ENCODE peak calls at places on chromosomes 1 and 21, in four cellular contexts. One of them, this sample, is unnamed.

GRCh38 chr1:87435484-87435883 is 106.8 kb downstream of the LMO4 start:
- DNase-seq in HL-60: no peak
- DNase-seq in K562: peak
- DNase-seq in GM12878: peak
- DNase-seq in this sample: no peak

GRCh38 chr1:37509181-37509580 is 5.4 kb downstream of the MEAF6 start:
- DNase-seq in HL-60: peak
- DNase-seq in K562: peak
- DNase-seq in GM12878: no peak
- DNase-seq in this sample: no peak

GRCh38 chr1:80633947-80634710 is 1166.6 kb upstream of the ADGRL2 start:
- DNase-seq in HL-60: no peak
- DNase-seq in K562: no peak
- DNase-seq in GM12878: no peak
- DNase-seq in this sample: no peak

GRCh38 chr1:7941437-7941793 is 776 bp upstream of the TNFRSF9 start:
- DNase-seq in HL-60: no peak
- DNase-seq in K562: peak
- DNase-seq in GM12878: no peak
- DNase-seq in this sample: no peak

GRCh38 chr21:30831194-30831765 is 1.7 kb upstream of the KRTAP7-1 start:
- DNase-seq in HL-60: peak
- DNase-seq in K562: peak
- DNase-seq in GM12878: no peak
- DNase-seq in this sample: no peak

GRCh38 chr1:31703431-31704260 is at the start of gene COL16A1:
- DNase-seq in HL-60: no peak
- DNase-seq in K562: no peak
- DNase-seq in GM12878: no peak
- DNase-seq in this sample: no peak

GRCh38 chr1:36359383-36359782 is 26.3 kb downstream of the STK40 start:
- DNase-seq in HL-60: no peak
- DNase-seq in K562: no peak
- DNase-seq in GM12878: no peak
- DNase-seq in this sample: no peak

GRCh38 chr1:46545784-46546183 is 5.7 kb downstream of the KNCN start:
- DNase-seq in HL-60: peak
- DNase-seq in K562: peak
- DNase-seq in GM12878: no peak
- DNase-seq in this sample: no peak

GRCh38 chr1:96464159-96464558 is 257.4 kb upstream of the PTBP2 start:
- DNase-seq in HL-60: no peak
- DNase-seq in K562: no peak
- DNase-seq in GM12878: no peak
- DNase-seq in this sample: no peak

GRCh38 chr1:224591326-224591725 is 24.8 kb upstream of the CNIH3 start:
- DNase-seq in HL-60: no peak
- DNase-seq in K562: no peak
- DNase-seq in GM12878: no peak
- DNase-seq in this sample: no peak

GRCh38 chr1:244755673-244756072 is 79.8 kb upstream of the COX20 start:
- DNase-seq in HL-60: no peak
- DNase-seq in K562: no peak
- DNase-seq in GM12878: no peak
- DNase-seq in this sample: no peak

GRCh38 chr1:41690331-41690730 is 205.8 kb upstream of the EDN2 start:
- DNase-seq in HL-60: no peak
- DNase-seq in K562: no peak
- DNase-seq in GM12878: no peak
- DNase-seq in this sample: no peak

GRCh38 chr1:79079770-79080169 is 73.2 kb upstream of the ADGRL4 start:
- DNase-seq in HL-60: no peak
- DNase-seq in K562: no peak
- DNase-seq in GM12878: no peak
- DNase-seq in this sample: no peak

GRCh38 chr1:53073899-53074311 is 11.9 kb downstream of the PODN start:
- DNase-seq in HL-60: no peak
- DNase-seq in K562: no peak
- DNase-seq in GM12878: no peak
- DNase-seq in this sample: no peak

GRCh38 chr1:53393325-53393792 is 65.5 kb upstream of the LRP8 start:
- DNase-seq in HL-60: peak
- DNase-seq in K562: peak
- DNase-seq in GM12878: no peak
- DNase-seq in this sample: peak

GRCh38 chr21:16420086-16420724 is 690.4 kb downstream of the USP25 start:
- DNase-seq in HL-60: no peak
- DNase-seq in K562: no peak
- DNase-seq in GM12878: no peak
- DNase-seq in this sample: no peak

GRCh38 chr1:59015708-59016107 is 231.9 kb upstream of the JUN start:
- DNase-seq in HL-60: no peak
- DNase-seq in K562: no peak
- DNase-seq in GM12878: no peak
- DNase-seq in this sample: no peak

GRCh38 chr1:119626841-119627240 is 21.2 kb downstream of the ZNF697 start:
- DNase-seq in HL-60: no peak
- DNase-seq in K562: no peak
- DNase-seq in GM12878: no peak
- DNase-seq in this sample: no peak

GRCh38 chr1:184473176-184473966 is 86.5 kb downstream of the C1orf21 start:
- DNase-seq in HL-60: no peak
- DNase-seq in K562: no peak
- DNase-seq in GM12878: no peak
- DNase-seq in this sample: no peak

GRCh38 chr21:44972821-44973220 is 33.0 kb downstream of the SLX9 start:
- DNase-seq in HL-60: no peak
- DNase-seq in K562: peak
- DNase-seq in GM12878: no peak
- DNase-seq in this sample: no peak

GRCh38 chr1:206456577-206457375 is 13.5 kb upstream of the IKBKE start:
- DNase-seq in HL-60: no peak
- DNase-seq in K562: no peak
- DNase-seq in GM12878: no peak
- DNase-seq in this sample: no peak

GRCh38 chr1:114750780-114751179 is 7.0 kb downstream of the CSDE1 start:
- DNase-seq in HL-60: no peak
- DNase-seq in K562: no peak
- DNase-seq in GM12878: no peak
- DNase-seq in this sample: no peak

GRCh38 chr1:179812501-179813292 is 64.9 kb downstream of the TOR1AIP2 start:
- DNase-seq in HL-60: no peak
- DNase-seq in K562: no peak
- DNase-seq in GM12878: no peak
- DNase-seq in this sample: no peak

GRCh38 chr1:76950306-76950705 is 83.0 kb downstream of the ST6GALNAC5 start:
- DNase-seq in HL-60: no peak
- DNase-seq in K562: no peak
- DNase-seq in GM12878: no peak
- DNase-seq in this sample: no peak

GRCh38 chr21:33682992-33683627 is 40.8 kb downstream of the ITSN1 start:
- DNase-seq in HL-60: no peak
- DNase-seq in K562: peak
- DNase-seq in GM12878: no peak
- DNase-seq in this sample: no peak

GRCh38 chr1:235074335-235075120 is 54.1 kb downstream of the TOMM20 start:
- DNase-seq in HL-60: no peak
- DNase-seq in K562: peak
- DNase-seq in GM12878: no peak
- DNase-seq in this sample: no peak

GRCh38 chr1:194658090-194658439 is 1471.7 kb upstream of the B3GALT2 start:
- DNase-seq in HL-60: no peak
- DNase-seq in K562: peak
- DNase-seq in GM12878: no peak
- DNase-seq in this sample: no peak

GRCh38 chr21:46171585-46171984 is 12.7 kb downstream of the SPATC1L start:
- DNase-seq in HL-60: no peak
- DNase-seq in K562: no peak
- DNase-seq in GM12878: no peak
- DNase-seq in this sample: no peak

GRCh38 chr1:161198877-161199431 is at the start of gene ADAMTS4:
- DNase-seq in HL-60: no peak
- DNase-seq in K562: peak
- DNase-seq in GM12878: no peak
- DNase-seq in this sample: no peak

GRCh38 chr1:161198206-161198876 is 513 bp downstream of the ADAMTS4 start:
- DNase-seq in HL-60: no peak
- DNase-seq in K562: peak
- DNase-seq in GM12878: no peak
- DNase-seq in this sample: no peak

GRCh38 chr1:161196111-161196510 is 2.7 kb downstream of the ADAMTS4 start:
- DNase-seq in HL-60: no peak
- DNase-seq in K562: no peak
- DNase-seq in GM12878: no peak
- DNase-seq in this sample: no peak

GRCh38 chr1:161196521-161197451 is 2.1 kb downstream of the ADAMTS4 start:
- DNase-seq in HL-60: no peak
- DNase-seq in K562: no peak
- DNase-seq in GM12878: no peak
- DNase-seq in this sample: no peak

DNA sequence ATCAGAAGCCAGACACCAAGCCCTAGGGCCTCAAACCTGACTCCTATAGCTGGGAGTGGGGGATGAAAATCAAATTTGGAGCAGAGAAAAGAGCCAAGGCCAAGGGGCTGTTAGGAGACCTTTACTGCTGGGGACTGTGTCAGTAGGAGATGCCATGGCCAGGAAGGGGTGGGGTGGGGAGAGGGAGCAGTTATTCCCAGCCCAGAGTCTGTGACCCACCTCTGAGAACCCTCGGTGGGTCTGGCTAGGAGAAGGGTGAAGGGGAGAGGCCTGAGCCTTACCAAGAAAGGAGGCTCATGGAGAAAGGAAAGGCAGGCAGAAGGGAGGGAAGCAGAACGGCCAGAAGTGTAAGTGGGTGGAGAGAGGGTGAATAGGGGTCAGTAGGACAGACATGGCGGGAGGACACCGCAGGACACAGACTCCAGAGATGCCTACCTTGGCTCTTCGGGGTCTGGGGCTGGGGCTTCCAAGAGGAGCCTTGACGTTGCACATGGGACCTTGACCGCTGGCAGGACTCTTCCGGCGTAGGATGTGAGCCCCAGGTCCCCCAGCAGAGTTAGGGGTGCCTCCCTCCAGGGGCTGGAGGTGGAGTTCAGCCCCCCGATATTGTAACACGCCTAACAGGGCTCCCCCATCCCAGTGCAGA is 1.2 kb downstream of the ADAMTS4 start:
- DNase-seq in HL-60: no peak
- DNase-seq in K562: no peak
- DNase-seq in GM12878: no peak
- DNase-seq in this sample: no peak
- TF ChIP-seq SPI1 in HL-60: no peak
- TF ChIP-seq SPI1 in K562: no peak
- TF ChIP-seq SPI1 in GM12878: no peak
- TF ChIP-seq SPI1 in this sample: no peak

GRCh38 chr1:201298381-201299367 is 15.4 kb downstream of the PKP1 start:
- DNase-seq in HL-60: no peak
- DNase-seq in K562: no peak
- DNase-seq in GM12878: no peak
- DNase-seq in this sample: no peak

GRCh38 chr1:201296371-201296770 is 13.1 kb downstream of the PKP1 start:
- DNase-seq in HL-60: no peak
- DNase-seq in K562: no peak
- DNase-seq in GM12878: no peak
- DNase-seq in this sample: no peak

GRCh38 chr1:201295861-201296260 is 12.6 kb downstream of the PKP1 start:
- DNase-seq in HL-60: no peak
- DNase-seq in K562: no peak
- DNase-seq in GM12878: no peak
- DNase-seq in this sample: no peak

GRCh38 chr1:201302168-201302896 is 19.0 kb downstream of the PKP1 start:
- DNase-seq in HL-60: no peak
- DNase-seq in K562: no peak
- DNase-seq in GM12878: no peak
- DNase-seq in this sample: no peak

DNA sequence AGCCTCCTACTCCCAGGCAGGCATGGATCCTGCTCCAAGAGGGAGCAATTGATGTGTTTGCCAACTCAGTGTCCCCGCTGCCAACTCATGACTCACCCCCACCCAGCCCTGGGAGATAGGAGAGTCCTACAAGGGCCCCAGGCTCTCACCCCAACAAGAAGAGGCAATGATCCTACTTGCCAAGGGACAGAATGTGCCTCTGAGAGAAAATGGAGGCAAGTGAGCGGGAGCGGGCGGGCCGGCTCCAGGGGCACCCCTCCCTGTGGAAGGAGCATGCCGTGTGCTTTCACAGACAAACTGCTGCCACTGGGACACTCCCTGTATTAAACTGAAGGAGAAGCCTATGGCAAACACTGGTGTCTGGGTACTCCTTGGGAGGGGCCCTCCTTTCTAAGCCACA is 16.7 kb downstream of the PKP1 start:
- DNase-seq in HL-60: no peak
- DNase-seq in K562: no peak
- DNase-seq in GM12878: no peak
- DNase-seq in this sample: no peak
- TF ChIP-seq POLR2AphosphoS5 in HL-60: no peak
- TF ChIP-seq POLR2AphosphoS5 in K562: no peak
- TF ChIP-seq POLR2AphosphoS5 in GM12878: no peak
- TF ChIP-seq POLR2AphosphoS5 in this sample: no peak

DNA sequence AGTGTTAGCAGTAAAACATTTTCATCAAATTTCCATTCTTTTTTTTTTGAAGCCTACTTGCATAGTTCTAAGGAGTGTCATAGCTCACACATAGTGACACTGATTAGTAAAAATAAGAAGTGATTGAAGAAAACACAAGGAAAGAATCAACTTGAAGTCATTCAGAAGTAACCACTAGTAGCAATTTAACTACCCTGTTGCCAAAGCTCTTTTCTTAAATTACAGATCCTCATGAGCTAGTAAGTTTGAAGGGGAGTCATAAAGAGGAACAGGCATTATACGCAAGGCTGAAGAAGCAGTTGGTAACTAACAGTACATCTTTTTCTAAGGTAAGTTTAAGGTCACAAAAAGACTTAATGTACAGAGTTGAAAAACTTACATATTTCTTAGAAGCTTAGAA is 332.2 kb downstream of the CHRM3 start:
- DNase-seq in HL-60: peak
- DNase-seq in K562: no peak
- DNase-seq in GM12878: no peak
- DNase-seq in this sample: no peak
- TF ChIP-seq SPI1 in HL-60: peak
- TF ChIP-seq SPI1 in K562: no peak
- TF ChIP-seq SPI1 in GM12878: no peak
- TF ChIP-seq SPI1 in this sample: no peak

GRCh38 chr1:1312450-1313314 is 4.3 kb downstream of the PUSL1 start:
- DNase-seq in HL-60: no peak
- DNase-seq in K562: no peak
- DNase-seq in GM12878: no peak
- DNase-seq in this sample: no peak

GRCh38 chr1:1308756-1309524 is 543 bp downstream of the PUSL1 start:
- DNase-seq in HL-60: peak
- DNase-seq in K562: peak
- DNase-seq in GM12878: no peak
- DNase-seq in this sample: no peak

GRCh38 chr1:1309525-1310385 is 1.4 kb downstream of the PUSL1 start:
- DNase-seq in HL-60: no peak
- DNase-seq in K562: peak
- DNase-seq in GM12878: no peak
- DNase-seq in this sample: no peak

GRCh38 chr1:1311107-1312104 is 3.0 kb downstream of the PUSL1 start:
- DNase-seq in HL-60: no peak
- DNase-seq in K562: no peak
- DNase-seq in GM12878: no peak
- DNase-seq in this sample: no peak

GRCh38 chr1:1310476-1311053 is 2.2 kb downstream of the PUSL1 start:
- DNase-seq in HL-60: no peak
- DNase-seq in K562: no peak
- DNase-seq in GM12878: no peak
- DNase-seq in this sample: no peak
- TF ChIP-seq POLR2AphosphoS5 in HL-60: no peak
- TF ChIP-seq POLR2AphosphoS5 in K562: no peak
- TF ChIP-seq POLR2AphosphoS5 in GM12878: no peak
- TF ChIP-seq POLR2AphosphoS5 in this sample: no peak